ENCODE peak calls at places on chromosome 1, in nine cellular contexts. Z is stomach, W is ovary, V is IMR-90, X is sigmoid colon, E is esophagus squamous epithelium, P is right lobe of liver, K is A549, A is K562. T is an unnamed sample. For H3K4me1, the result is how much of the 10 kb centered on the place peaks cover.

GRCh38 chr1:1204998-1205768 is 1.2 kb downstream of the TNFRSF18 start:
- DNase-seq in E (no peak), P (peak), W (peak), X (no peak), Z (no peak), V (no peak), A (no peak), K (no peak), T (no peak)

GRCh38 chr1:29121951-29122661 is 1.6 kb downstream of the TMEM200B start:
- DNase-seq in K (no peak), P (no peak), E (no peak), V (peak), W (peak), Z (no peak), X (peak), A (no peak), T (peak)

GRCh38 chr1:117368116-117369108 is 1.2 kb downstream of the MAN1A2 start:
- DNase-seq in K (peak), P (no peak), W (no peak), X (no peak), V (peak), E (no peak), Z (no peak), A (no peak), T (no peak)

GRCh38 chr1:157274698-157275534 is 136.7 kb upstream of the ETV3 start:
- DNase-seq in A (peak), K (no peak), P (no peak), E (no peak), Z (no peak), V (peak), X (no peak), W (no peak), T (no peak)

GRCh38 chr1:201675143-201675542 is 136.2 kb downstream of the NAV1 start:
- DNase-seq in P (peak), E (no peak), V (no peak), Z (peak), A (no peak), W (no peak), K (no peak), X (no peak), T (no peak)

GRCh38 chr1:6065093-6065878 is 19.6 kb downstream of the KCNAB2 start:
- DNase-seq in X (no peak), E (no peak), P (no peak), V (no peak), Z (no peak), A (no peak), W (no peak), K (no peak), T (no peak)

GRCh38 chr1:174769961-174770549 is 229.7 kb upstream of the CACYBP start:
- DNase-seq in K (peak), Z (no peak), P (no peak), W (no peak), X (no peak), V (peak), A (peak), E (no peak), T (no peak)

GRCh38 chr1:3975903-3976630 is 76.0 kb upstream of the C1orf174 start:
- DNase-seq in W (no peak), K (no peak), E (no peak), X (no peak), A (peak), V (no peak), Z (no peak), P (no peak), T (no peak)

GRCh38 chr1:236066828-236067386 is 2.0 kb upstream of the NID1 start:
- DNase-seq in K (no peak), Z (peak), P (peak), A (no peak), X (peak), W (no peak), V (no peak), E (no peak), T (peak)

GRCh38 chr1:12047120-12047876 is 15.8 kb upstream of the TNFRSF8 start:
- DNase-seq in W (no peak), P (no peak), V (peak), Z (no peak), E (no peak), A (peak), K (no peak), X (no peak), T (no peak)

GRCh38 chr1:177432897-177433296 is 262.1 kb downstream of the BRINP2 start:
- DNase-seq in W (no peak), X (no peak), V (peak), K (no peak), A (no peak), P (no peak), Z (no peak), E (no peak), T (no peak)

GRCh38 chr1:65177457-65177856 is 29.5 kb downstream of the AK4 start:
- DNase-seq in Z (no peak), P (no peak), A (no peak), X (no peak), W (no peak), K (no peak), V (peak), E (no peak), T (no peak)

GRCh38 chr1:65176571-65176970 is 28.6 kb downstream of the AK4 start:
- DNase-seq in X (no peak), A (no peak), P (no peak), W (no peak), Z (no peak), V (no peak), E (no peak), K (no peak), T (no peak)

GRCh38 chr1:65175171-65176070 is 27.4 kb downstream of the AK4 start:
- DNase-seq in X (no peak), K (no peak), A (no peak), E (no peak), P (no peak), Z (no peak), V (peak), W (no peak), T (no peak)

GRCh38 chr1:65174585-65174984 is 26.6 kb downstream of the AK4 start:
- DNase-seq in P (peak), X (peak), E (no peak), V (peak), A (no peak), K (no peak), W (peak), Z (peak), T (peak)

GRCh38 chr1:65176071-65176470 is 28.1 kb downstream of the AK4 start:
- DNase-seq in Z (no peak), X (no peak), W (no peak), K (no peak), A (no peak), E (no peak), P (no peak), V (no peak), T (no peak)
- H3K4me1 ChIP-seq in Z (under half), X (under half), W (under half), K (under half), A (under half), E (under half), P (under half), V (under half), T (under half)

GRCh38 chr1:47214554-47214953 is 17.5 kb downstream of the TAL1 start:
- DNase-seq in A (no peak), Z (no peak), X (peak), V (no peak), P (no peak), E (no peak), K (no peak), W (no peak), T (no peak)

GRCh38 chr1:47215713-47216112 is 16.3 kb downstream of the TAL1 start:
- DNase-seq in A (no peak), X (peak), P (no peak), E (no peak), Z (no peak), K (no peak), V (no peak), W (no peak), T (no peak)

GRCh38 chr1:47219001-47219400 is 13.0 kb downstream of the TAL1 start:
- DNase-seq in P (no peak), K (no peak), A (no peak), X (no peak), W (no peak), E (no peak), V (no peak), Z (no peak), T (no peak)

GRCh38 chr1:47213230-47213676 is 18.8 kb downstream of the TAL1 start:
- DNase-seq in X (peak), V (no peak), K (no peak), P (no peak), Z (no peak), E (no peak), A (peak), W (no peak), T (no peak)

GRCh38 chr1:47216278-47217059 is 15.6 kb downstream of the TAL1 start:
- DNase-seq in P (no peak), A (no peak), X (peak), K (no peak), W (no peak), V (no peak), Z (no peak), E (no peak), T (no peak)
- TF ChIP-seq POLR2A in P (no peak), A (no peak), X (no peak), K (no peak), W (no peak), V (no peak), Z (no peak), E (no peak), T (no peak)

GRCh38 chr1:55213029-55213884 is 1.9 kb downstream of the USP24 start:
- DNase-seq in V (no peak), A (no peak), W (no peak), Z (no peak), E (no peak), P (no peak), X (no peak), K (no peak), T (no peak)
- TF ChIP-seq CTCF in V (no peak), A (no peak), W (no peak), Z (no peak), E (no peak), P (no peak), X (no peak), K (no peak), T (no peak)

DNA sequence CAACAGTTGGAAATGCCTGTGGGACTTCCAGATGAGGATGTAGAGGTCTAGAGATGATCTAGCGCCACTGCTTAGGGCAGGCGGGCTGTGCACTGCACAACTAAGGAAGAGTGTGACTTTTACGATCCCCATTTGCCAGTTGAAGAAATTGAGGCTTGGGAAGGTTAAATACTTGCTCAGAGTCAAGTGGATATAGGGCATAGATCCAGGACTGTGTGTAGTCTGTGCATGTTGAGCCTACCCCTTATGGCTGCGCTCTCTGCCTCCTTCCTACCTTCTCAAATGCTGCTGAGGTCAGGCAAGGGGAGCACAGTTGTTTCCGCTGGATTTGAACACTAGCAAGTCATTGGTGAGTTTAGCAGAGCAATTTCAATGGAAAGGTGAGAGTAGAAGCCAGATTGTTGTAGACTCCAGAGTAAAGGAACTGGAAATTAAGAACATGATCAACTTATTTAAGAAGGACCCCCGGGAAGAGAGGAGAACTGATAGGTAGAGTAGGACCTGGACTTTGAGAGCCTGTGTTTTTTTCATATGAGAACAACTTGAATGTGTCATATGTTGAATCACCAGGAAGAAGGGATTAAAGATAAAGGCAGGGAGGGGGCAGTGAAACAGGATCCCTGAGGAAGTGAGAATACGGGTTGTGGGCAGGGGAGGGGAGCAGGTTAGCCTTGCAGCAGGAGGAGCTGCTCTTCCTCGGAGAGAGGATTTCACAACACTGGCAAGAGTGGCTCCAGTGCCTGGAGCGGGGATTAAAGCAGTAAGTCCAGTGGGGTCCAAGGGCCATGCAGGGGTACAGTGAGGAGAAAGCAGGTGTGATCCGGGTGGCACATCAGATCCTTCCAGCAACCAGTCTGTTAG is 2.7 kb downstream of the CAPN2 start:
- DNase-seq in V (peak), Z (no peak), W (no peak), P (no peak), X (no peak), K (no peak), E (no peak), A (peak), T (peak)
- H3K4me1 ChIP-seq in V (under half), Z (half or more), W (under half), P (under half), X (under half), K (half or more), E (under half), A (under half), T (half or more)

DNA sequence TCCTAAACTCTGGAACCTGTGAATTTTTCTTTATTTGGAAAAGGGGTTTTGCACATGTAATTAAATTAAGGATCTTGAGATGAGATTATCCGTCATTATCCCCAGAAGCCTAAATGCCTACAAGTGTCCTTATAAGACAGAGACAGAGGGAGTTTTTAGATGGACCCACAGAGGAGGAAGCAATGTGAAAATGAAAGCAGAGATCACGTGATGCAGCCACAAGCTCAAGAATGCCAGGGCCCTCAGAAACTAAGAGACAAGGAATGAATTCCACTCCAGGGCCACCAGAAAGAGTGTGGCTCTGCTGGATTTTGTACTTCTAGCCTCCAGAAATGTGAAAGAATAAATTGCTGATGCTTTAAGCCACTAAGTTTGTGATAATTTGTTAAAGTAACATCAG is 183.6 kb upstream of the UBE2U start:
- DNase-seq in V (peak), X (peak), W (no peak), Z (peak), P (no peak), E (no peak), A (no peak), K (no peak), T (no peak)
- TF ChIP-seq POLR2A in V (no peak), X (no peak), W (no peak), Z (no peak), P (no peak), E (no peak), A (no peak), K (no peak), T (no peak)

GRCh38 chr1:203628185-203628996 is 1.8 kb downstream of the ATP2B4 start:
- DNase-seq in V (peak), W (peak), P (peak), X (peak), A (no peak), K (no peak), Z (no peak), E (no peak), T (peak)
- TF ChIP-seq CTCF in V (peak), W (peak), P (peak), X (peak), A (no peak), K (no peak), Z (no peak), E (no peak), T (peak)